ENCODE peak calls at places on chromosomes 11 and 22, in five cellular contexts. K is tibial nerve, W is MM.1S, B is left ventricle myocardium inferior, H is colonic mucosa. G is an unnamed sample.

GRCh38 chr11:1532606-1533341 is 39.3 kb downstream of the DUSP8 start:
- DNase-seq in H (no peak), K (no peak), W (no peak), B (no peak), G (no peak)

GRCh38 chr11:1222491-1223345 is at the start of gene MUC5B:
- DNase-seq in K (no peak), B (no peak), W (no peak), H (peak; percentile 92), G (no peak)

GRCh38 chr22:42648368-42649260 is 578 bp downstream of the CYB5R3 start:
- DNase-seq in K (no peak), W (peak; percentile 27), H (peak; percentile 92), B (peak; percentile 74), G (no peak)

GRCh38 chr22:36902143-36902911 is 11.1 kb upstream of the CSF2RB start:
- DNase-seq in K (no peak), W (no peak), H (no peak), B (no peak), G (no peak)

GRCh38 chr11:35893796-35894475 is 49.9 kb upstream of the LDLRAD3 start:
- DNase-seq in B (no peak), W (no peak), H (peak; percentile 35), K (no peak), G (no peak)

GRCh38 chr11:12388939-12389670 is 11.7 kb downstream of the PARVA start:
- DNase-seq in W (no peak), H (no peak), K (no peak), B (no peak), G (no peak)

GRCh38 chr11:1553808-1554594 is 18.1 kb downstream of the DUSP8 start:
- DNase-seq in B (no peak), K (no peak), W (no peak), H (peak; percentile 88), G (no peak)

GRCh38 chr22:36673821-36674220 is 29.7 kb downstream of the CACNG2 start:
- DNase-seq in H (no peak), K (no peak), B (no peak), W (no peak), G (no peak)

GRCh38 chr22:33529424-33530113 is 390.7 kb downstream of the LARGE1 start:
- DNase-seq in B (no peak), H (no peak), K (no peak), W (no peak), G (no peak)

GRCh38 chr22:49966041-49966715 is 5.6 kb downstream of the PIM3 start:
- DNase-seq in W (peak; percentile 1), H (peak; percentile 21), K (no peak), B (no peak), G (no peak)

GRCh38 chr11:117818036-117818858 is 6.3 kb downstream of the FXYD2 start:
- DNase-seq in W (no peak), H (no peak), K (no peak), B (no peak), G (no peak)

GRCh38 chr22:44181033-44181911 is 547 bp downstream of the PARVG start:
- DNase-seq in B (peak; percentile 47), K (no peak), H (peak; percentile 32), W (peak; percentile 27), G (no peak)

GRCh38 chr22:31585161-31585859 is 76.7 kb downstream of the PISD start:
- DNase-seq in K (no peak), H (no peak), B (no peak), W (no peak), G (no peak)

GRCh38 chr11:117026593-117027330 is 71.5 kb downstream of the SIK3 start:
- DNase-seq in W (no peak), K (no peak), B (no peak), H (no peak), G (no peak)

GRCh38 chr22:36319595-36320497 is 66.9 kb downstream of the APOL1 start:
- DNase-seq in B (no peak), H (no peak), W (no peak), K (no peak), G (no peak)

GRCh38 chr22:29030016-29030617 is 31.5 kb downstream of the C22orf31 start:
- DNase-seq in K (no peak), W (no peak), B (no peak), H (peak; percentile 52), G (no peak)

GRCh38 chr11:12234216-12234615 is 123.8 kb downstream of the MICAL2 start:
- DNase-seq in K (no peak), B (no peak), W (no peak), H (no peak), G (no peak)

GRCh38 chr22:41216984-41217383 is 11.9 kb downstream of the L3MBTL2 start:
- DNase-seq in K (no peak), W (no peak), B (no peak), H (no peak), G (no peak)

DNA sequence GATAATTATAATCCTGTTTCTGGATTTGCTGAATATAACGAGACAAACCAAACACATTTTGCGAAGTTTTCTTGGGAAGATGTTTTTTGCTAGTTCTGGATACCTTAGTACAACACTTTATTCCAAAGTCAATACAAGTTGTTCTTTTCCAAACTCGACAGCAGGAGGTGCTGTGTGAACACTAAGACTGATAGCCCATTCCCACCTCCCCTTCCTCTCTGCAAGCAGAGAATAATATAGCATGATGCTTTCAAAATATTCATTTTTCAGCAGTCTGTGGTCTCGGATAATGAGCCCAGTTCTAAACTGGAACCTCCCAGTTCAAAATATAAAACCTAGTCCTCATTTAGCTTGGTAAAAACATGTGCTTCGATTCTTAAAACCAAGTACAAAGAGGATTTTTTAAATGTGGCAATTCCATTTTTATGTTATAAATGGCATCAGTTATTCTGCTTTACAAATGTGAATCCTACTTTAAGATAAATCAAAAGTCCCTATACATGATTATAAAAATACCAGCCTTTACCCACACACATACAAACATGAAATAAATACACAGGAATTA is 129.1 kb downstream of the DCDC1 start:
- DNase-seq in B (no peak), H (no peak), W (peak; percentile 40), K (no peak), G (no peak)
- TF ChIP-seq CTCF in B (peak; percentile 65), H (peak; percentile 21), W (peak; percentile 59), K (peak; percentile 19), G (peak; percentile 54)

GRCh38 chr11:10550988-10551657 is 10.1 kb upstream of the RNF141 start:
- DNase-seq in W (no peak), H (no peak), B (no peak), K (no peak), G (no peak)

GRCh38 chr11:10551845-10552352 is 10.9 kb upstream of the RNF141 start:
- DNase-seq in W (no peak), B (no peak), K (no peak), H (no peak), G (no peak)

GRCh38 chr11:10544491-10545470 is 3.8 kb upstream of the RNF141 start:
- DNase-seq in H (no peak), B (no peak), W (no peak), K (no peak), G (no peak)

GRCh38 chr11:10550503-10550902 is 9.5 kb upstream of the RNF141 start:
- DNase-seq in K (no peak), B (no peak), H (no peak), W (no peak), G (no peak)
- H3K4me1 ChIP-seq in K (no peaks in the 10 kb centered on the region), B (no peaks in the 10 kb centered on the region), H (no peaks in the 10 kb centered on the region), W (no peaks in the 10 kb centered on the region), G (no peaks in the 10 kb centered on the region)

DNA sequence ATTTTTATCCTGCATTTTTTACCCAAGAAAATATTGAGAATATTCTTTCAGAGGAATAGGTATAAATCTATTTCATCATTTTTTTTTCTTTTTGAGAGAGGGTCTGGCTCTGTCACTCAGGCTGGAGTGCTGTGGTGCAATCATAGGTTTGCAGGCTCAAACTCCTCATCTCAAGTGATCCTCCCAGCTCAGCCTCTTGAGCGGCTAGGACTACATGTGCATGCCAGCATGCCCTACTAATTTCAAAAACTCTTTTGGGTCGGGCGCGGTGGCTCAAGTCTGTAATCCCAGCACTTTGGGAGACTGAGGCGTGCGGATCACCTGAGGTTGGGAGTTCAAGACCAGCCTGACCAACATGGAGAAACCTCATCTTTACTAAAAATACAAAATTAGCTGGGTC is 20.3 kb upstream of the PTPRJ start:
- DNase-seq in K (no peak), B (no peak), H (no peak), W (no peak), G (no peak)
- TF ChIP-seq CTCF in K (no peak), B (no peak), H (no peak), W (no peak), G (no peak)

GRCh38 chr11:9571071-9571765 is 2.3 kb upstream of the WEE1 start:
- DNase-seq in H (no peak), B (no peak), W (no peak), K (no peak), G (no peak)
- H3K4me1 ChIP-seq in H (peaks cover 4% of the 10 kb centered on the region), B (peaks cover 63% of the 10 kb centered on the region), W (peaks cover 29% of the 10 kb centered on the region), K (peaks cover 48% of the 10 kb centered on the region), G (peaks cover 9% of the 10 kb centered on the region)

GRCh38 chr11:47645500-47645899 is 3.1 kb upstream of the MTCH2 start:
- DNase-seq in H (no peak), K (no peak), B (no peak), W (no peak), G (no peak)

GRCh38 chr11:47641585-47642098 is 717 bp downstream of the MTCH2 start:
- DNase-seq in B (no peak), W (peak; percentile 15), K (no peak), H (no peak), G (no peak)

GRCh38 chr11:47646019-47646418 is 3.7 kb upstream of the MTCH2 start:
- DNase-seq in W (no peak), H (no peak), K (no peak), B (no peak), G (no peak)

GRCh38 chr11:47642099-47642855 is at the start of gene MTCH2:
- DNase-seq in K (peak; percentile 87), B (peak; percentile 95), H (peak; percentile 97), W (peak; percentile 96), G (peak; percentile 92)
- TF ChIP-seq CTCF in K (peak; percentile 32), B (peak; percentile 56), H (peak; percentile 21), W (peak; percentile 6), G (peak; percentile 39)

DNA sequence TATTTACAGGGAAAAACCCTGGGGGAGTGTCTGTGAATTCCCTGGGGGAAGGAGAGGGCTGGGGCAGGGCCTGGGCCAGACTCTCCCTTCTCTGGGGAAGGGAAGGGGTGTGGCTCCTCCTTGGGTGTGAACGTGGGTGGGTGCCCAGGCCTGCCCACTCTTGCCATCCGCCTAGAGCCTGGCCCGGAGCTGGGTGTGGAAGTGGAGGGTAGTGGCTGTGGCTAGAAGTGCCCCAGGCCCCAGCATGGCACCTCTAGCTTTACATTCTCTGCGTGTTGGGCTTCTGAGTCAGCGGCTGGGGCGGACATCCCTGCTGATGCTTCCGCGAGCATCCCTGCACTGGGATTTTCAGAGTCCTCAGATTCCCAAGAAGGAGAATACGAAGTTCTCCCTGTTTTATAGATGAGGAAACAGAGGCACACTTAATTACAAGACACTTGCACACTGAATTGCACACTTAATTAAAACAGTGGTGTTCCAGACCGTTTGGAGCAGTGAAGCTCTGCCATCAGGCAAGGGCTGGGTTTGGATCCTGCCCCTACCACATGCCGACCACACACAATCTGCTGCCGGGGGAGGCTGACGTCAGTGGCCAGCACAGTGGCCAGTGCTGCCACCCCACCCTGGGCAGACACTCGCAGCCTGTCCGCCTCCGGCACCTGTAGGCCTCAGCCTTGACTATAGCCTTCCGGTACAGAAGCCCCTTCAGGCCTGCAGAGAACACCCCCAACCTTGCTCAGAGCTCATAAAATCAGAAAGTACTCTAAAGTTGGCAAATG is 7.6 kb downstream of the BAD start:
- DNase-seq in B (no peak), K (no peak), H (peak; percentile 85), W (peak; percentile 0), G (no peak)
- H3K4me1 ChIP-seq in B (peaks cover 37% of the 10 kb centered on the region), K (peaks cover 4% of the 10 kb centered on the region), H (peaks cover 11% of the 10 kb centered on the region), W (peaks cover 1% of the 10 kb centered on the region), G (peaks cover 2% of the 10 kb centered on the region)

G was measured in GM12878.